ENCODE peak calls at places on chromosomes 6 and 20, in four cellular contexts. L, Q, W and M are unnamed samples.

GRCh38 chr20:13626724-13627123 is 12.0 kb downstream of the TASP1 start:
- DNase-seq in W (no peak), L (no peak), Q (no peak), M (no peak)

GRCh38 chr20:60152792-60153191 is 194.6 kb downstream of the CDH26 start:
- DNase-seq in W (no peak), L (no peak), Q (no peak), M (no peak)

GRCh38 chr6:85278456-85279035 is 171.3 kb upstream of the NT5E start:
- DNase-seq in L (peak; percentile 25), Q (no peak), W (no peak), M (no peak)

GRCh38 chr6:12760911-12761310 is 44.3 kb downstream of the PHACTR1 start:
- DNase-seq in W (no peak), L (no peak), Q (no peak), M (no peak)

GRCh38 chr6:134669531-134669930 is 280.4 kb downstream of the ALDH8A1 start:
- DNase-seq in L (no peak), Q (no peak), W (no peak), M (no peak)

GRCh38 chr6:34792605-34793500 is 970 bp downstream of the BLTP3A start:
- DNase-seq in W (peak; percentile 51), Q (peak; percentile 25), L (peak; percentile 32), M (peak; percentile 24)

GRCh38 chr6:163668061-163668426 is 253.5 kb downstream of the QKI start:
- DNase-seq in L (no peak), Q (no peak), W (no peak), M (no peak)

GRCh38 chr6:27472182-27472616 is 706 bp downstream of the ZNF184 start:
- DNase-seq in L (peak; percentile 26), Q (peak; percentile 77), W (peak; percentile 74), M (peak; percentile 55)

GRCh38 chr6:99064769-99065168 is 117.0 kb upstream of the FBXL4 start:
- DNase-seq in Q (no peak), L (no peak), W (no peak), M (no peak)

GRCh38 chr20:37007898-37008649 is 56.6 kb upstream of the SAMHD1 start:
- DNase-seq in W (peak; percentile 42), Q (no peak), L (peak; percentile 8), M (no peak)

GRCh38 chr20:45059022-45059728 is 41.8 kb downstream of the KCNS1 start:
- DNase-seq in L (no peak), W (no peak), Q (no peak), M (no peak)

GRCh38 chr6:106684011-106684410 is 54.6 kb downstream of the QRSL1 start:
- DNase-seq in Q (no peak), W (no peak), L (no peak), M (no peak)

GRCh38 chr20:16205505-16205904 is 367.7 kb downstream of the KIF16B start:
- DNase-seq in W (no peak), Q (no peak), L (no peak), M (no peak)

GRCh38 chr6:149306967-149307366 is 10.5 kb upstream of the TAB2 start:
- DNase-seq in L (no peak), W (no peak), Q (no peak), M (no peak)

GRCh38 chr6:27133281-27134227 is 113.9 kb upstream of the PRSS16 start:
- DNase-seq in Q (peak; percentile 85), L (no peak), W (peak; percentile 72), M (peak; percentile 73)

GRCh38 chr6:167649486-167649885 is 177.2 kb upstream of the AFDN start:
- DNase-seq in Q (no peak), L (no peak), W (no peak), M (no peak)

GRCh38 chr6:142803027-142803426 is 141.9 kb downstream of the HIVEP2 start:
- DNase-seq in W (no peak), Q (no peak), L (no peak), M (no peak)

GRCh38 chr6:104431096-104431495 is 428.6 kb downstream of the HACE1 start:
- DNase-seq in L (no peak), W (no peak), Q (no peak), M (no peak)

GRCh38 chr6:16758163-16758975 is 2.9 kb downstream of the ATXN1 start:
- DNase-seq in L (no peak), W (no peak), Q (no peak), M (no peak)

GRCh38 chr20:11048739-11049138 is 374.9 kb upstream of the JAG1 start:
- DNase-seq in W (no peak), L (no peak), Q (no peak), M (no peak)

GRCh38 chr20:29687438-29687837 is 1570.0 kb upstream of the DEFB115 start:
- DNase-seq in L (no peak), Q (no peak), W (no peak), M (no peak)

GRCh38 chr6:129786548-129786947 is 74.6 kb downstream of the TMEM244 start:
- DNase-seq in W (no peak), L (no peak), Q (no peak), M (no peak)

GRCh38 chr6:159833556-159833955 is 33.5 kb downstream of the PNLDC1 start:
- DNase-seq in W (no peak), L (peak; percentile 35), Q (no peak), M (no peak)

GRCh38 chr6:138765896-138766487 is 7.6 kb upstream of the CCDC28A start:
- DNase-seq in L (no peak), W (peak; percentile 64), Q (no peak), M (no peak)

GRCh38 chr20:52937701-52938100 is 34.5 kb upstream of the TSHZ2 start:
- DNase-seq in W (no peak), L (no peak), Q (no peak), M (no peak)

GRCh38 chr6:119445666-119446622 is 96.4 kb upstream of the MAN1A1 start:
- DNase-seq in W (no peak), Q (no peak), L (peak; percentile 42), M (no peak)

GRCh38 chr20:55054443-55054842 is 579.0 kb downstream of the DOK5 start:
- DNase-seq in W (no peak), L (no peak), Q (no peak), M (no peak)

GRCh38 chr6:106146852-106147351 is 60.8 kb downstream of the PRDM1 start:
- DNase-seq in W (no peak), Q (no peak), L (no peak), M (no peak)

GRCh38 chr6:148345176-148345575 is 2.5 kb downstream of the SASH1 start:
- DNase-seq in L (no peak), W (peak; percentile 67), Q (no peak), M (no peak)

GRCh38 chr6:151690768-151691562 is 116.5 kb upstream of the ESR1 start:
- DNase-seq in L (no peak), Q (no peak), W (no peak), M (peak; percentile 63)

GRCh38 chr6:18324708-18325047 is 60.3 kb upstream of the DEK start:
- DNase-seq in L (no peak), W (no peak), Q (no peak), M (no peak)

GRCh38 chr6:37488464-37488863 is 11.2 kb downstream of the CCDC167 start:
- DNase-seq in L (no peak), W (no peak), Q (no peak), M (no peak)

GRCh38 chr6:30727920-30728605 is 7.9 kb downstream of the TUBB start:
- DNase-seq in L (no peak), W (peak; percentile 26), Q (no peak), M (no peak)

GRCh38 chr6:43220439-43220951 is 8.8 kb downstream of the DNPH1 start:
- DNase-seq in L (no peak), Q (no peak), W (no peak), M (no peak)

GRCh38 chr6:168871535-168872106 is 382.0 kb downstream of the THBS2 start:
- DNase-seq in Q (no peak), L (no peak), W (no peak), M (no peak)

GRCh38 chr6:169160855-169161560 is 92.6 kb downstream of the THBS2 start:
- DNase-seq in W (no peak), Q (no peak), L (no peak), M (no peak)